ENCODE peak calls at places on chromosome 10, in four cellular contexts. N is CD8-positive, alpha-beta T cell; W is astrocyte; O is small intestine. T is an unnamed sample. For H3K4me1, the result is how much of the 10 kb centered on the place peaks cover.

GRCh38 chr10:112115781-112116385 is 67.7 kb downstream of the GPAM start:
- DNase-seq in N (peak), W (no peak), O (peak), T (peak)

GRCh38 chr10:48681749-48682148 is 2.9 kb upstream of the WDFY4 start:
- DNase-seq in N (no peak), W (no peak), O (no peak), T (no peak)

GRCh38 chr10:99779335-99779734 is 3.1 kb upstream of the ABCC2 start:
- DNase-seq in N (no peak), W (peak), O (no peak), T (no peak)

GRCh38 chr10:51327432-51327831 is 253.1 kb downstream of the PRKG1 start:
- DNase-seq in N (no peak), W (no peak), O (no peak), T (no peak)

GRCh38 chr10:56605043-56605442 is 244.0 kb upstream of the ZWINT start:
- DNase-seq in N (no peak), W (no peak), O (no peak), T (no peak)

GRCh38 chr10:77351386-77351785 is 286.2 kb downstream of the KCNMA1 start:
- DNase-seq in N (no peak), W (peak), O (no peak), T (no peak)

GRCh38 chr10:109205929-109206585 is 717.3 kb downstream of the XPNPEP1 start:
- DNase-seq in N (no peak), W (peak), O (no peak), T (no peak)

GRCh38 chr10:5522913-5523560 is 1.7 kb upstream of the CALML3 start:
- DNase-seq in N (no peak), W (no peak), O (no peak), T (no peak)

GRCh38 chr10:71838264-71839211 is 12.5 kb downstream of the PSAP start:
- DNase-seq in N (no peak), W (peak), O (no peak), T (no peak)

GRCh38 chr10:73899401-73899780 is 11.5 kb upstream of the PLAU start:
- DNase-seq in N (no peak), W (peak), O (peak), T (no peak)
- H3K4me1 ChIP-seq in N (under half), W (under half), O (under half), T (under half)

GRCh38 chr10:62498271-62498670 is 124.1 kb downstream of the ZNF365 start:
- DNase-seq in N (no peak), W (no peak), O (no peak), T (no peak)
- H3K4me1 ChIP-seq in N (under half), W (under half), O (under half), T (under half)

DNA sequence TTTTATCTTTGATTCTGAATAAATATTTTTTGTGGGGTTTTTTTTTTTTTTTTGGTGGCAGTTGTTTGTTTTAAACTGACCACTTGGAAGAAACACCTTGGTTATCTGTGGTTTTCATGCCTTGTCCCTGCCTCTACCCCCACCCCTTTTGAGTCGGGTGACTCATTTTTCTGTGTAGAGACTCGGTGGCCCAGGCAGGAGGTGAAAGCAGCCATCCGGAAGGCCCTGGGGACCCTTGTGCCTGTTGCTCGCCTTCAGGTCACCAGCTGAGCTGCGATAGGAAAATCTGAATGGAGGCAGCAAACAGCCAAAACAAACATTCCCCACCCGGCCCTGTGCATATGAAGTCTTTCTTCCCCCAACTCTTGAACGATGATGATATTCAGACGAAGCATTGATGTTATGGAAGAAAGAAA is 22.7 kb downstream of the CYP17A1 start:
- DNase-seq in N (no peak), W (peak), O (no peak), T (no peak)
- H3K4me1 ChIP-seq in N (under half), W (under half), O (under half), T (under half)

DNA sequence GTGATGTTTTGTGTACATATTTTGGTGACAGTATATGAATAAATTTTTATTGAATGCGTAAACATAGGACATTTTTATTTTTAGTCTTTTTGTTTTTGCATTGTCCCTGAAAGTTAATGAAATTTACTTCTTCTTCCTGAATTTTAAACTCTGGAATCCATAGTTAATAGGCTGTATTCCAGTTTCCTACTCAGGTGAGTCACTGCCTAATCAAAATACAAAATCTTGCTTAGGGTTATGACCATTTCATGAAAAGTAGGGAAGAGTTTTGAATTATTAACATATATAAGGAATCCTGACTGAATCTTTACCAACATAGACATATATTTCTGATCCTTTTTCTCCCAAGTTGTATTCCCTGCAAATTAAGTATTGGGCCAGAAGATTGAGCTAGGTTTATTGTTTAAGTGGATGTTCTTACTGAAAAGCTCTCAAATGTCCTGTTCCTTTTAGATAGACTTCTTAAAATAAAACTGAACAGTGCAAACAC is 2.6 kb downstream of the CREM start:
- DNase-seq in N (no peak), W (no peak), O (no peak), T (no peak)
- H3K4me1 ChIP-seq in N (under half), W (under half), O (under half), T (under half)